ENCODE peak calls at places on chromosomes 12 and 14, in eight cellular contexts. One of them, this sample, is unnamed.

GRCh38 chr12:123998344-123998941 is 25.4 kb downstream of the ZNF664 start:
- DNase-seq in heart right ventricle: no peak
- DNase-seq in fibroblast of lung: peak; percentile 72
- DNase-seq in WTC11: no peak
- DNase-seq in cardiac muscle cell: no peak
- DNase-seq in lower leg skin: no peak
- DNase-seq in type B pancreatic cell: no peak
- DNase-seq in tibial artery: no peak
- DNase-seq in this sample: no peak

GRCh38 chr12:130562711-130563110 is 153.4 kb downstream of the RIMBP2 start:
- DNase-seq in heart right ventricle: no peak
- DNase-seq in fibroblast of lung: no peak
- DNase-seq in WTC11: no peak
- DNase-seq in cardiac muscle cell: no peak
- DNase-seq in lower leg skin: no peak
- DNase-seq in type B pancreatic cell: no peak
- DNase-seq in tibial artery: no peak
- DNase-seq in this sample: no peak

GRCh38 chr14:96960598-96961116 is 163.5 kb downstream of the VRK1 start:
- DNase-seq in heart right ventricle: no peak
- DNase-seq in fibroblast of lung: no peak
- DNase-seq in WTC11: no peak
- DNase-seq in cardiac muscle cell: no peak
- DNase-seq in lower leg skin: peak; percentile 43
- DNase-seq in type B pancreatic cell: no peak
- DNase-seq in tibial artery: no peak
- DNase-seq in this sample: no peak

GRCh38 chr12:83954939-83955601 is 957.5 kb downstream of the SLC6A15 start:
- DNase-seq in heart right ventricle: no peak
- DNase-seq in fibroblast of lung: no peak
- DNase-seq in WTC11: peak; percentile 11
- DNase-seq in cardiac muscle cell: no peak
- DNase-seq in lower leg skin: no peak
- DNase-seq in type B pancreatic cell: no peak
- DNase-seq in tibial artery: no peak
- DNase-seq in this sample: no peak

GRCh38 chr12:89756100-89756637 is 47.5 kb upstream of the ATP2B1 start:
- DNase-seq in heart right ventricle: no peak
- DNase-seq in fibroblast of lung: no peak
- DNase-seq in WTC11: no peak
- DNase-seq in cardiac muscle cell: no peak
- DNase-seq in lower leg skin: no peak
- DNase-seq in type B pancreatic cell: no peak
- DNase-seq in tibial artery: no peak
- DNase-seq in this sample: no peak

GRCh38 chr14:31529053-31529452 is 32.2 kb upstream of the NUBPL start:
- DNase-seq in heart right ventricle: no peak
- DNase-seq in fibroblast of lung: peak; percentile 12
- DNase-seq in WTC11: no peak
- DNase-seq in cardiac muscle cell: no peak
- DNase-seq in lower leg skin: no peak
- DNase-seq in type B pancreatic cell: no peak
- DNase-seq in tibial artery: no peak
- DNase-seq in this sample: no peak

GRCh38 chr12:56840922-56841321 is 77.8 kb downstream of the HSD17B6 start:
- DNase-seq in heart right ventricle: no peak
- DNase-seq in fibroblast of lung: no peak
- DNase-seq in WTC11: no peak
- DNase-seq in cardiac muscle cell: no peak
- DNase-seq in lower leg skin: no peak
- DNase-seq in type B pancreatic cell: no peak
- DNase-seq in tibial artery: no peak
- DNase-seq in this sample: no peak

GRCh38 chr12:6899837-6900519 is 4.6 kb upstream of the LRRC23 start:
- DNase-seq in heart right ventricle: peak; percentile 50
- DNase-seq in fibroblast of lung: peak; percentile 61
- DNase-seq in WTC11: peak; percentile 56
- DNase-seq in cardiac muscle cell: no peak
- DNase-seq in lower leg skin: no peak
- DNase-seq in type B pancreatic cell: no peak
- DNase-seq in tibial artery: peak; percentile 57
- DNase-seq in this sample: no peak

GRCh38 chr14:97888331-97888730 is 1091.1 kb downstream of the VRK1 start:
- DNase-seq in heart right ventricle: no peak
- DNase-seq in fibroblast of lung: no peak
- DNase-seq in WTC11: no peak
- DNase-seq in cardiac muscle cell: no peak
- DNase-seq in lower leg skin: no peak
- DNase-seq in type B pancreatic cell: no peak
- DNase-seq in tibial artery: no peak
- DNase-seq in this sample: no peak

GRCh38 chr12:104360988-104361707 is 57.6 kb downstream of the EID3 start:
- DNase-seq in heart right ventricle: no peak
- DNase-seq in fibroblast of lung: no peak
- DNase-seq in WTC11: no peak
- DNase-seq in cardiac muscle cell: no peak
- DNase-seq in lower leg skin: peak; percentile 15
- DNase-seq in type B pancreatic cell: no peak
- DNase-seq in tibial artery: no peak
- DNase-seq in this sample: no peak

GRCh38 chr12:66684222-66684621 is 5.3 kb upstream of the GRIP1 start:
- DNase-seq in heart right ventricle: no peak
- DNase-seq in fibroblast of lung: no peak
- DNase-seq in WTC11: no peak
- DNase-seq in cardiac muscle cell: no peak
- DNase-seq in lower leg skin: no peak
- DNase-seq in type B pancreatic cell: no peak
- DNase-seq in tibial artery: no peak
- DNase-seq in this sample: no peak

GRCh38 chr12:66693901-66694513 is 15.1 kb upstream of the GRIP1 start:
- DNase-seq in heart right ventricle: no peak
- DNase-seq in fibroblast of lung: peak; percentile 78
- DNase-seq in WTC11: no peak
- DNase-seq in cardiac muscle cell: peak; percentile 77
- DNase-seq in lower leg skin: no peak
- DNase-seq in type B pancreatic cell: no peak
- DNase-seq in tibial artery: no peak
- DNase-seq in this sample: no peak

GRCh38 chr12:66692986-66693385 is 14.1 kb upstream of the GRIP1 start:
- DNase-seq in heart right ventricle: no peak
- DNase-seq in fibroblast of lung: no peak
- DNase-seq in WTC11: no peak
- DNase-seq in cardiac muscle cell: no peak
- DNase-seq in lower leg skin: no peak
- DNase-seq in type B pancreatic cell: no peak
- DNase-seq in tibial artery: no peak
- DNase-seq in this sample: no peak

GRCh38 chr12:66692170-66692569 is 13.3 kb upstream of the GRIP1 start:
- DNase-seq in heart right ventricle: no peak
- DNase-seq in fibroblast of lung: no peak
- DNase-seq in WTC11: no peak
- DNase-seq in cardiac muscle cell: no peak
- DNase-seq in lower leg skin: no peak
- DNase-seq in type B pancreatic cell: no peak
- DNase-seq in tibial artery: no peak
- DNase-seq in this sample: no peak

GRCh38 chr12:66688836-66689439 is 10.1 kb upstream of the GRIP1 start:
- DNase-seq in heart right ventricle: peak; percentile 13
- DNase-seq in fibroblast of lung: peak; percentile 11
- DNase-seq in WTC11: peak; percentile 82
- DNase-seq in cardiac muscle cell: peak; percentile 80
- DNase-seq in lower leg skin: no peak
- DNase-seq in type B pancreatic cell: no peak
- DNase-seq in tibial artery: no peak
- DNase-seq in this sample: no peak
- TF ChIP-seq CTCF in heart right ventricle: peak; percentile 49
- TF ChIP-seq CTCF in fibroblast of lung: peak; percentile 26
- TF ChIP-seq CTCF in WTC11: peak; percentile 34
- TF ChIP-seq CTCF in cardiac muscle cell: peak; percentile 51
- TF ChIP-seq CTCF in lower leg skin: no peak
- TF ChIP-seq CTCF in type B pancreatic cell: peak; percentile 76
- TF ChIP-seq CTCF in tibial artery: no peak
- TF ChIP-seq CTCF in this sample: no peak

GRCh38 chr14:23362200-23362599 is 2.8 kb downstream of the EFS start:
- DNase-seq in heart right ventricle: no peak
- DNase-seq in fibroblast of lung: peak; percentile 11
- DNase-seq in WTC11: no peak
- DNase-seq in cardiac muscle cell: no peak
- DNase-seq in lower leg skin: peak; percentile 26
- DNase-seq in type B pancreatic cell: no peak
- DNase-seq in tibial artery: no peak
- DNase-seq in this sample: no peak
- TF ChIP-seq CTCF in heart right ventricle: no peak
- TF ChIP-seq CTCF in fibroblast of lung: peak; percentile 8
- TF ChIP-seq CTCF in WTC11: no peak
- TF ChIP-seq CTCF in cardiac muscle cell: peak; percentile 24
- TF ChIP-seq CTCF in lower leg skin: no peak
- TF ChIP-seq CTCF in type B pancreatic cell: peak; percentile 53
- TF ChIP-seq CTCF in tibial artery: no peak
- TF ChIP-seq CTCF in this sample: no peak

GRCh38 chr12:3262466-3262865 is 185.3 kb downstream of the TSPAN9 start:
- DNase-seq in heart right ventricle: no peak
- DNase-seq in fibroblast of lung: no peak
- DNase-seq in WTC11: peak; percentile 45
- DNase-seq in cardiac muscle cell: no peak
- DNase-seq in lower leg skin: no peak
- DNase-seq in type B pancreatic cell: no peak
- DNase-seq in tibial artery: no peak
- DNase-seq in this sample: no peak

GRCh38 chr12:3261782-3262359 is 184.7 kb downstream of the TSPAN9 start:
- DNase-seq in heart right ventricle: no peak
- DNase-seq in fibroblast of lung: peak; percentile 70
- DNase-seq in WTC11: no peak
- DNase-seq in cardiac muscle cell: no peak
- DNase-seq in lower leg skin: no peak
- DNase-seq in type B pancreatic cell: no peak
- DNase-seq in tibial artery: peak; percentile 41
- DNase-seq in this sample: no peak

GRCh38 chr12:3265406-3265805 is 188.2 kb downstream of the TSPAN9 start:
- DNase-seq in heart right ventricle: peak; percentile 3
- DNase-seq in fibroblast of lung: no peak
- DNase-seq in WTC11: no peak
- DNase-seq in cardiac muscle cell: no peak
- DNase-seq in lower leg skin: no peak
- DNase-seq in type B pancreatic cell: no peak
- DNase-seq in tibial artery: no peak
- DNase-seq in this sample: no peak

GRCh38 chr12:3263282-3263681 is 186.1 kb downstream of the TSPAN9 start:
- DNase-seq in heart right ventricle: no peak
- DNase-seq in fibroblast of lung: no peak
- DNase-seq in WTC11: no peak
- DNase-seq in cardiac muscle cell: no peak
- DNase-seq in lower leg skin: no peak
- DNase-seq in type B pancreatic cell: no peak
- DNase-seq in tibial artery: no peak
- DNase-seq in this sample: no peak

DNA sequence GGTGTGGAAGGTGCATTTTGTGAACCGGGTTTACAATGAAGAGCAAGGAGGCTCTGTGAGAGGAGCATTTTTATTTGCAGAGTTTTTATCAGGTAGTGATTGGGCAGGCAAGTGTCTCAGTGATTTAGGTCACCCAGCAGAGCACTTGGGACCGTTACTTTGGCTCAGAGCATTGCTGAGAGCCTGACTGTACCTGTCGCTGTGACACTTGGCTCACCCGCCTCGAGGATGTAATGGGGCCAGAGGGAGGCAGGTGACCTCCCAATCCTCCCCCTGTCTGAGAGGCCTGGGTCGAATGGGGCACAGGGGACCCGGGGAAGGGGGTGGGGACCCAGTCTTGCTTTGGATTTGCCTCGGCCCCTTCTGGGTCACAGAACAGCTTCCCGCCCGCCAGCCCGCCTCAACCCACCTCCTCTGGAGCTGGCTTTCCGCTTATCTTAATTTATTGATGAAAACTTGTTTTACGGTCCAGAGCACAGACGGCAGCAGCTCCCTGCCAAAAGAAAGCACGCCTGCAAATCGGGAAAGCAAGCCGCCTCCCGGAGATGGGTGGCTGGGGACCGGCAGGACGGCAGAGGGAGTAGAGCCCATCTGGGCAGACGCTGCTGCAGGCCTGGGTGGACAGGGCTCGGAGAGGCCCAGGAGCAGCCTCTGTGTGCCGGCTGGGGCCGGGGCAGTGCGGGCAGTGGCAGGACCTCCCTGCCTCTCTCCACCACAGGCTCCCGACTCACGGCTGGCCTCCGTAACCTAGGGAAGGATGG is 186.9 kb downstream of the TSPAN9 start:
- DNase-seq in heart right ventricle: peak; percentile 58
- DNase-seq in fibroblast of lung: no peak
- DNase-seq in WTC11: no peak
- DNase-seq in cardiac muscle cell: no peak
- DNase-seq in lower leg skin: no peak
- DNase-seq in type B pancreatic cell: no peak
- DNase-seq in tibial artery: no peak
- DNase-seq in this sample: no peak
- TF ChIP-seq CTCF in heart right ventricle: no peak
- TF ChIP-seq CTCF in fibroblast of lung: no peak
- TF ChIP-seq CTCF in WTC11: no peak
- TF ChIP-seq CTCF in cardiac muscle cell: no peak
- TF ChIP-seq CTCF in lower leg skin: no peak
- TF ChIP-seq CTCF in type B pancreatic cell: no peak
- TF ChIP-seq CTCF in tibial artery: no peak
- TF ChIP-seq CTCF in this sample: no peak

GRCh38 chr12:38541849-38542248 is 225.3 kb downstream of the ALG10B start:
- DNase-seq in heart right ventricle: no peak
- DNase-seq in fibroblast of lung: no peak
- DNase-seq in WTC11: no peak
- DNase-seq in cardiac muscle cell: no peak
- DNase-seq in lower leg skin: no peak
- DNase-seq in type B pancreatic cell: no peak
- DNase-seq in tibial artery: no peak
- DNase-seq in this sample: no peak

GRCh38 chr12:38543151-38543550 is 226.6 kb downstream of the ALG10B start:
- DNase-seq in heart right ventricle: no peak
- DNase-seq in fibroblast of lung: no peak
- DNase-seq in WTC11: no peak
- DNase-seq in cardiac muscle cell: no peak
- DNase-seq in lower leg skin: no peak
- DNase-seq in type B pancreatic cell: no peak
- DNase-seq in tibial artery: no peak
- DNase-seq in this sample: no peak

GRCh38 chr12:38540156-38540555 is 223.6 kb downstream of the ALG10B start:
- DNase-seq in heart right ventricle: no peak
- DNase-seq in fibroblast of lung: no peak
- DNase-seq in WTC11: no peak
- DNase-seq in cardiac muscle cell: no peak
- DNase-seq in lower leg skin: no peak
- DNase-seq in type B pancreatic cell: no peak
- DNase-seq in tibial artery: no peak
- DNase-seq in this sample: no peak

GRCh38 chr12:38547586-38547985 is 231.0 kb downstream of the ALG10B start:
- DNase-seq in heart right ventricle: no peak
- DNase-seq in fibroblast of lung: no peak
- DNase-seq in WTC11: no peak
- DNase-seq in cardiac muscle cell: no peak
- DNase-seq in lower leg skin: no peak
- DNase-seq in type B pancreatic cell: no peak
- DNase-seq in tibial artery: no peak
- DNase-seq in this sample: no peak

GRCh38 chr12:38544357-38545066 is 227.9 kb downstream of the ALG10B start:
- DNase-seq in heart right ventricle: no peak
- DNase-seq in fibroblast of lung: no peak
- DNase-seq in WTC11: peak; percentile 62
- DNase-seq in cardiac muscle cell: no peak
- DNase-seq in lower leg skin: no peak
- DNase-seq in type B pancreatic cell: no peak
- DNase-seq in tibial artery: no peak
- DNase-seq in this sample: no peak
- TF ChIP-seq CTCF in heart right ventricle: no peak
- TF ChIP-seq CTCF in fibroblast of lung: no peak
- TF ChIP-seq CTCF in WTC11: no peak
- TF ChIP-seq CTCF in cardiac muscle cell: no peak
- TF ChIP-seq CTCF in lower leg skin: no peak
- TF ChIP-seq CTCF in type B pancreatic cell: peak; percentile 32
- TF ChIP-seq CTCF in tibial artery: no peak
- TF ChIP-seq CTCF in this sample: no peak

This sample was measured in activated B cell treated with CpG ODN at 0.5 μM for 24 hours.